ENCODE peak calls at places on chromosome 2, in five cellular contexts. One of them, this sample, is unnamed.

GRCh38 chr2:168773719-168774521 is 28.5 kb upstream of the NOSTRIN start:
- DNase-seq in cardiac septum: no peak
- DNase-seq in stimulated activated naive CD4-positive, alpha-beta T cell: no peak
- DNase-seq in iPS DF 19.7: no peak
- DNase-seq in MG63: peak
- DNase-seq in this sample: no peak

GRCh38 chr2:19806591-19806990 is 95.2 kb downstream of the TTC32 start:
- DNase-seq in cardiac septum: no peak
- DNase-seq in iPS DF 19.7: no peak
- DNase-seq in MG63: no peak
- DNase-seq in stimulated activated naive CD4-positive, alpha-beta T cell: no peak
- DNase-seq in this sample: no peak

GRCh38 chr2:144477943-144478283 is 42.0 kb downstream of the ZEB2 start:
- DNase-seq in MG63: no peak
- DNase-seq in stimulated activated naive CD4-positive, alpha-beta T cell: no peak
- DNase-seq in iPS DF 19.7: no peak
- DNase-seq in cardiac septum: no peak
- DNase-seq in this sample: no peak

GRCh38 chr2:222964632-222965031 is 87.4 kb upstream of the KCNE4 start:
- DNase-seq in iPS DF 19.7: no peak
- DNase-seq in cardiac septum: no peak
- DNase-seq in MG63: no peak
- DNase-seq in stimulated activated naive CD4-positive, alpha-beta T cell: no peak
- DNase-seq in this sample: no peak

GRCh38 chr2:216568563-216568962 is 64.7 kb upstream of the IGFBP2 start:
- DNase-seq in stimulated activated naive CD4-positive, alpha-beta T cell: no peak
- DNase-seq in iPS DF 19.7: no peak
- DNase-seq in cardiac septum: no peak
- DNase-seq in MG63: no peak
- DNase-seq in this sample: no peak

GRCh38 chr2:64361151-64361938 is 92.6 kb upstream of the LGALSL start:
- DNase-seq in stimulated activated naive CD4-positive, alpha-beta T cell: no peak
- DNase-seq in MG63: no peak
- DNase-seq in iPS DF 19.7: no peak
- DNase-seq in cardiac septum: peak
- DNase-seq in this sample: no peak

GRCh38 chr2:58010599-58010998 is 36.0 kb upstream of the VRK2 start:
- DNase-seq in cardiac septum: no peak
- DNase-seq in stimulated activated naive CD4-positive, alpha-beta T cell: no peak
- DNase-seq in iPS DF 19.7: no peak
- DNase-seq in MG63: no peak
- DNase-seq in this sample: no peak

GRCh38 chr2:232871418-232871834 is 1.4 kb downstream of the SNORC start:
- DNase-seq in iPS DF 19.7: no peak
- DNase-seq in cardiac septum: peak
- DNase-seq in stimulated activated naive CD4-positive, alpha-beta T cell: no peak
- DNase-seq in MG63: no peak
- DNase-seq in this sample: no peak

GRCh38 chr2:217430916-217431576 is 571.2 kb upstream of the TNP1 start:
- DNase-seq in iPS DF 19.7: no peak
- DNase-seq in stimulated activated naive CD4-positive, alpha-beta T cell: no peak
- DNase-seq in cardiac septum: no peak
- DNase-seq in MG63: peak
- DNase-seq in this sample: no peak

GRCh38 chr2:147051814-147052213 is 793.0 kb upstream of the ACVR2A start:
- DNase-seq in stimulated activated naive CD4-positive, alpha-beta T cell: no peak
- DNase-seq in MG63: no peak
- DNase-seq in iPS DF 19.7: no peak
- DNase-seq in cardiac septum: no peak
- DNase-seq in this sample: no peak

GRCh38 chr2:186433040-186433439 is 53.0 kb upstream of the ZC3H15 start:
- DNase-seq in iPS DF 19.7: no peak
- DNase-seq in stimulated activated naive CD4-positive, alpha-beta T cell: no peak
- DNase-seq in cardiac septum: no peak
- DNase-seq in MG63: no peak
- DNase-seq in this sample: no peak